ENCODE peak calls at places on chromosomes 7 and 10, in five cellular contexts. H is K562; M is T-helper 22 cell; Q is activated naive CD4-positive, alpha-beta T cell; Y is bronchial epithelial cell. W is an unnamed sample.

GRCh38 chr10:5563991-5564536 is 39.3 kb downstream of the CALML3 start:
- DNase-seq in H (peak; percentile 42), M (peak; percentile 14), Q (peak; percentile 55), Y (peak; percentile 91), W (no peak)

GRCh38 chr10:69472544-69472943 is 21.3 kb downstream of the TSPAN15 start:
- DNase-seq in H (no peak), M (no peak), Q (no peak), Y (no peak), W (no peak)

GRCh38 chr10:54133201-54133600 is 667.8 kb downstream of the PCDH15 start:
- DNase-seq in H (no peak), M (no peak), Q (no peak), Y (peak; percentile 10), W (no peak)

GRCh38 chr7:18165176-18165575 is 137.5 kb upstream of the PRPS1L1 start:
- DNase-seq in H (no peak), M (no peak), Q (no peak), Y (no peak), W (no peak)

GRCh38 chr7:126499481-126499880 is 753.3 kb downstream of the GRM8 start:
- DNase-seq in H (no peak), M (no peak), Q (no peak), Y (no peak), W (no peak)

GRCh38 chr10:17624996-17625395 is 7.8 kb upstream of the HACD1 start:
- DNase-seq in H (no peak), M (no peak), Q (no peak), Y (no peak), W (no peak)

GRCh38 chr10:132065491-132066105 is at the start of gene JAKMIP3:
- DNase-seq in H (no peak), M (no peak), Q (no peak), Y (peak; percentile 76), W (no peak)

GRCh38 chr7:50803359-50804337 is 21.0 kb upstream of the GRB10 start:
- DNase-seq in H (no peak), M (no peak), Q (no peak), Y (peak; percentile 86), W (no peak)

GRCh38 chr10:86423739-86424138 is 57.1 kb upstream of the GRID1 start:
- DNase-seq in H (no peak), M (no peak), Q (no peak), Y (no peak), W (no peak)

GRCh38 chr7:80833289-80834104 is 85.4 kb downstream of the SEMA3C start:
- DNase-seq in H (no peak), M (no peak), Q (no peak), Y (peak; percentile 28), W (no peak)

GRCh38 chr10:103145860-103146466 is 47.1 kb downstream of the NT5C2 start:
- DNase-seq in H (peak; percentile 10), M (no peak), Q (no peak), Y (peak; percentile 78), W (no peak)

W was measured in T-helper 17 cell.